ENCODE peak calls at places on chromosomes 16 and 17, in seven cellular contexts. One of them, this sample, is unnamed.

GRCh38 chr16:85169333-85170065 is 57.2 kb upstream of the CIBAR2 start:
- DNase-seq in aorta: no peak
- DNase-seq in iris pigment epithelial cell: peak
- DNase-seq in activated CD8-positive, alpha-beta T cell treated with anti-CD3 and anti-CD28 coated beads for 36 hours: peak
- DNase-seq in ELR: peak
- DNase-seq in activated T-helper 1 cell treated with anti-CD3 and anti-CD28 coated beads, Interleukin-12 subunit alpha, Interleukin-12 subunit beta, Interleukin-2, Interleukin-4 antibody, amounts not matched to agents 30 ng/mL and 10 ng/mL and 1 ng/mL, durations not matched to agents 14 hours and 24 hours and 36 hours: no peak
- DNase-seq in 8988T: peak
- DNase-seq in this sample: no peak

GRCh38 chr17:76199466-76199865 is 40.8 kb downstream of the RNF157 start:
- DNase-seq in activated CD8-positive, alpha-beta T cell treated with anti-CD3 and anti-CD28 coated beads for 36 hours: peak
- DNase-seq in 8988T: no peak
- DNase-seq in aorta: no peak
- DNase-seq in iris pigment epithelial cell: no peak
- DNase-seq in activated T-helper 1 cell treated with anti-CD3 and anti-CD28 coated beads, Interleukin-12 subunit alpha, Interleukin-12 subunit beta, Interleukin-2, Interleukin-4 antibody, amounts not matched to agents 30 ng/mL and 10 ng/mL and 1 ng/mL, durations not matched to agents 14 hours and 24 hours and 36 hours: peak
- DNase-seq in ELR: no peak
- DNase-seq in this sample: no peak

GRCh38 chr16:77760800-77761199 is 27.6 kb upstream of the VAT1L start:
- DNase-seq in activated T-helper 1 cell treated with anti-CD3 and anti-CD28 coated beads, Interleukin-12 subunit alpha, Interleukin-12 subunit beta, Interleukin-2, Interleukin-4 antibody, amounts not matched to agents 30 ng/mL and 10 ng/mL and 1 ng/mL, durations not matched to agents 14 hours and 24 hours and 36 hours: no peak
- DNase-seq in ELR: peak
- DNase-seq in iris pigment epithelial cell: peak
- DNase-seq in aorta: no peak
- DNase-seq in 8988T: no peak
- DNase-seq in activated CD8-positive, alpha-beta T cell treated with anti-CD3 and anti-CD28 coated beads for 36 hours: no peak
- DNase-seq in this sample: no peak

GRCh38 chr17:79046501-79047280 is 22.7 kb downstream of the C1QTNF1 start:
- DNase-seq in activated CD8-positive, alpha-beta T cell treated with anti-CD3 and anti-CD28 coated beads for 36 hours: no peak
- DNase-seq in aorta: peak
- DNase-seq in iris pigment epithelial cell: no peak
- DNase-seq in ELR: no peak
- DNase-seq in 8988T: no peak
- DNase-seq in activated T-helper 1 cell treated with anti-CD3 and anti-CD28 coated beads, Interleukin-12 subunit alpha, Interleukin-12 subunit beta, Interleukin-2, Interleukin-4 antibody, amounts not matched to agents 30 ng/mL and 10 ng/mL and 1 ng/mL, durations not matched to agents 14 hours and 24 hours and 36 hours: no peak
- DNase-seq in this sample: no peak

GRCh38 chr16:81581107-81581506 is 136.5 kb downstream of the CMIP start:
- DNase-seq in activated T-helper 1 cell treated with anti-CD3 and anti-CD28 coated beads, Interleukin-12 subunit alpha, Interleukin-12 subunit beta, Interleukin-2, Interleukin-4 antibody, amounts not matched to agents 30 ng/mL and 10 ng/mL and 1 ng/mL, durations not matched to agents 14 hours and 24 hours and 36 hours: no peak
- DNase-seq in iris pigment epithelial cell: no peak
- DNase-seq in 8988T: peak
- DNase-seq in ELR: no peak
- DNase-seq in activated CD8-positive, alpha-beta T cell treated with anti-CD3 and anti-CD28 coated beads for 36 hours: no peak
- DNase-seq in aorta: no peak
- DNase-seq in this sample: no peak

GRCh38 chr17:60231691-60232090 is 81.9 kb downstream of the CA4 start:
- DNase-seq in iris pigment epithelial cell: peak
- DNase-seq in aorta: no peak
- DNase-seq in activated T-helper 1 cell treated with anti-CD3 and anti-CD28 coated beads, Interleukin-12 subunit alpha, Interleukin-12 subunit beta, Interleukin-2, Interleukin-4 antibody, amounts not matched to agents 30 ng/mL and 10 ng/mL and 1 ng/mL, durations not matched to agents 14 hours and 24 hours and 36 hours: no peak
- DNase-seq in ELR: peak
- DNase-seq in activated CD8-positive, alpha-beta T cell treated with anti-CD3 and anti-CD28 coated beads for 36 hours: no peak
- DNase-seq in 8988T: no peak
- DNase-seq in this sample: no peak

GRCh38 chr16:74019608-74020007 is 277.0 kb upstream of the PSMD7 start:
- DNase-seq in activated CD8-positive, alpha-beta T cell treated with anti-CD3 and anti-CD28 coated beads for 36 hours: no peak
- DNase-seq in ELR: no peak
- DNase-seq in 8988T: no peak
- DNase-seq in activated T-helper 1 cell treated with anti-CD3 and anti-CD28 coated beads, Interleukin-12 subunit alpha, Interleukin-12 subunit beta, Interleukin-2, Interleukin-4 antibody, amounts not matched to agents 30 ng/mL and 10 ng/mL and 1 ng/mL, durations not matched to agents 14 hours and 24 hours and 36 hours: no peak
- DNase-seq in iris pigment epithelial cell: no peak
- DNase-seq in aorta: no peak
- DNase-seq in this sample: no peak

GRCh38 chr17:45355087-45355486 is 38.3 kb upstream of the MAP3K14 start:
- DNase-seq in activated CD8-positive, alpha-beta T cell treated with anti-CD3 and anti-CD28 coated beads for 36 hours: no peak
- DNase-seq in aorta: no peak
- DNase-seq in activated T-helper 1 cell treated with anti-CD3 and anti-CD28 coated beads, Interleukin-12 subunit alpha, Interleukin-12 subunit beta, Interleukin-2, Interleukin-4 antibody, amounts not matched to agents 30 ng/mL and 10 ng/mL and 1 ng/mL, durations not matched to agents 14 hours and 24 hours and 36 hours: no peak
- DNase-seq in iris pigment epithelial cell: no peak
- DNase-seq in ELR: peak
- DNase-seq in 8988T: no peak
- DNase-seq in this sample: no peak

GRCh38 chr16:74480150-74481029 is 59.1 kb upstream of the CLEC18B start:
- DNase-seq in ELR: peak
- DNase-seq in aorta: no peak
- DNase-seq in activated CD8-positive, alpha-beta T cell treated with anti-CD3 and anti-CD28 coated beads for 36 hours: no peak
- DNase-seq in 8988T: peak
- DNase-seq in activated T-helper 1 cell treated with anti-CD3 and anti-CD28 coated beads, Interleukin-12 subunit alpha, Interleukin-12 subunit beta, Interleukin-2, Interleukin-4 antibody, amounts not matched to agents 30 ng/mL and 10 ng/mL and 1 ng/mL, durations not matched to agents 14 hours and 24 hours and 36 hours: no peak
- DNase-seq in iris pigment epithelial cell: peak
- DNase-seq in this sample: peak

GRCh38 chr17:34781071-34781470 is 180.2 kb downstream of the CCT6B start:
- DNase-seq in 8988T: no peak
- DNase-seq in activated T-helper 1 cell treated with anti-CD3 and anti-CD28 coated beads, Interleukin-12 subunit alpha, Interleukin-12 subunit beta, Interleukin-2, Interleukin-4 antibody, amounts not matched to agents 30 ng/mL and 10 ng/mL and 1 ng/mL, durations not matched to agents 14 hours and 24 hours and 36 hours: no peak
- DNase-seq in aorta: no peak
- DNase-seq in iris pigment epithelial cell: no peak
- DNase-seq in ELR: peak
- DNase-seq in activated CD8-positive, alpha-beta T cell treated with anti-CD3 and anti-CD28 coated beads for 36 hours: no peak
- DNase-seq in this sample: no peak

GRCh38 chr16:70703041-70703834 is 17.4 kb upstream of the MTSS2 start:
- DNase-seq in 8988T: no peak
- DNase-seq in activated CD8-positive, alpha-beta T cell treated with anti-CD3 and anti-CD28 coated beads for 36 hours: no peak
- DNase-seq in activated T-helper 1 cell treated with anti-CD3 and anti-CD28 coated beads, Interleukin-12 subunit alpha, Interleukin-12 subunit beta, Interleukin-2, Interleukin-4 antibody, amounts not matched to agents 30 ng/mL and 10 ng/mL and 1 ng/mL, durations not matched to agents 14 hours and 24 hours and 36 hours: no peak
- DNase-seq in aorta: peak
- DNase-seq in iris pigment epithelial cell: peak
- DNase-seq in ELR: peak
- DNase-seq in this sample: peak

GRCh38 chr17:74042241-74042640 is 161.2 kb upstream of the RPL38 start:
- DNase-seq in activated CD8-positive, alpha-beta T cell treated with anti-CD3 and anti-CD28 coated beads for 36 hours: no peak
- DNase-seq in aorta: no peak
- DNase-seq in activated T-helper 1 cell treated with anti-CD3 and anti-CD28 coated beads, Interleukin-12 subunit alpha, Interleukin-12 subunit beta, Interleukin-2, Interleukin-4 antibody, amounts not matched to agents 30 ng/mL and 10 ng/mL and 1 ng/mL, durations not matched to agents 14 hours and 24 hours and 36 hours: no peak
- DNase-seq in 8988T: no peak
- DNase-seq in iris pigment epithelial cell: no peak
- DNase-seq in ELR: no peak
- DNase-seq in this sample: peak

GRCh38 chr17:66906321-66907278 is 57.9 kb upstream of the CACNG4 start:
- DNase-seq in activated T-helper 1 cell treated with anti-CD3 and anti-CD28 coated beads, Interleukin-12 subunit alpha, Interleukin-12 subunit beta, Interleukin-2, Interleukin-4 antibody, amounts not matched to agents 30 ng/mL and 10 ng/mL and 1 ng/mL, durations not matched to agents 14 hours and 24 hours and 36 hours: peak
- DNase-seq in 8988T: peak
- DNase-seq in activated CD8-positive, alpha-beta T cell treated with anti-CD3 and anti-CD28 coated beads for 36 hours: peak
- DNase-seq in iris pigment epithelial cell: peak
- DNase-seq in aorta: peak
- DNase-seq in ELR: peak
- DNase-seq in this sample: peak

This sample was measured in cerebellar cortex.